ENCODE peak calls at places on chromosomes 4 and X, in ten cellular contexts. S is PC-9, C is cardiac fibroblast, X is stomach, J is ovary, B is suprapubic skin, D is HL-60, L is GM23338, H is pancreas, E is tibial nerve. Q is an unnamed sample.

GRCh38 chr4:118112647-118113046 is 78.4 kb downstream of the NDST3 start:
- DNase-seq in S (no peak), C (no peak), X (no peak), J (no peak), B (no peak), D (no peak), L (no peak), H (no peak), E (no peak), Q (no peak)

GRCh38 chrX:10341309-10341708 is 184.5 kb downstream of the CLCN4 start:
- DNase-seq in S (no peak), C (no peak), X (no peak), J (no peak), B (no peak), D (no peak), L (no peak), H (no peak), E (no peak), Q (no peak)

GRCh38 chr4:54941994-54942552 is 183.3 kb downstream of the KDR start:
- DNase-seq in S (no peak), C (peak), X (no peak), J (no peak), B (no peak), D (no peak), L (no peak), H (no peak), E (no peak), Q (no peak)

GRCh38 chrX:19893722-19894121 is 6.3 kb upstream of the SH3KBP1 start:
- DNase-seq in S (peak), C (peak), X (no peak), J (no peak), B (no peak), D (no peak), L (no peak), H (no peak), E (no peak), Q (no peak)

GRCh38 chr4:47145630-47146029 is 114.3 kb downstream of the GABRB1 start:
- DNase-seq in S (no peak), C (peak), X (no peak), J (no peak), B (no peak), D (no peak), L (peak), H (no peak), E (no peak), Q (no peak)

GRCh38 chrX:140507223-140507981 is 2.5 kb upstream of the SOX3 start:
- DNase-seq in S (no peak), C (no peak), X (no peak), J (no peak), B (no peak), D (no peak), L (no peak), H (no peak), E (no peak), Q (no peak)

GRCh38 chr4:109298279-109299010 is 4.0 kb downstream of the COL25A1 start:
- DNase-seq in S (no peak), C (peak), X (no peak), J (no peak), B (no peak), D (no peak), L (peak), H (no peak), E (no peak), Q (no peak)

GRCh38 chrX:41781500-41781899 is 57.5 kb downstream of the GPR82 start:
- DNase-seq in S (no peak), C (peak), X (no peak), J (no peak), B (no peak), D (peak), L (peak), H (no peak), E (no peak), Q (no peak)

GRCh38 chrX:150312931-150313330 is 50.2 kb upstream of the MAMLD1 start:
- DNase-seq in S (no peak), C (no peak), X (no peak), J (no peak), B (no peak), D (no peak), L (no peak), H (no peak), E (no peak), Q (no peak)

GRCh38 chrX:118418811-118419251 is 72.9 kb downstream of the WDR44 start:
- DNase-seq in S (peak), C (no peak), X (no peak), J (no peak), B (no peak), D (no peak), L (peak), H (no peak), E (no peak), Q (no peak)

GRCh38 chr4:163697121-163697520 is 202.6 kb downstream of the TMA16 start:
- DNase-seq in S (no peak), C (no peak), X (no peak), J (no peak), B (no peak), D (no peak), L (no peak), H (no peak), E (no peak), Q (no peak)

GRCh38 chr4:182427530-182427929 is 184.3 kb downstream of the TENM3 start:
- DNase-seq in S (no peak), C (no peak), X (no peak), J (no peak), B (no peak), D (no peak), L (no peak), H (no peak), E (no peak), Q (no peak)

GRCh38 chrX:131262738-131263679 is 26.1 kb downstream of the IGSF1 start:
- DNase-seq in S (peak), C (no peak), X (no peak), J (no peak), B (no peak), D (no peak), L (peak), H (peak), E (no peak), Q (no peak)

GRCh38 chrX:149630681-149631292 is 805 bp downstream of the TMEM185A start:
- DNase-seq in S (peak), C (peak), X (no peak), J (peak), B (no peak), D (no peak), L (no peak), H (no peak), E (no peak), Q (no peak)

GRCh38 chr4:111046811-111047210 is 423.9 kb upstream of the PITX2 start:
- DNase-seq in S (no peak), C (no peak), X (no peak), J (no peak), B (no peak), D (no peak), L (no peak), H (no peak), E (no peak), Q (no peak)

GRCh38 chr4:60201052-60201673 is 999.0 kb upstream of the ADGRL3 start:
- DNase-seq in S (peak), C (peak), X (peak), J (peak), B (no peak), D (peak), L (peak), H (peak), E (peak), Q (peak)

GRCh38 chrX:69285881-69286545 is 120.8 kb upstream of the PJA1 start:
- DNase-seq in S (peak), C (peak), X (peak), J (peak), B (peak), D (no peak), L (peak), H (peak), E (peak), Q (peak)

GRCh38 chr4:149972407-149972806 is 105.8 kb upstream of the DCLK2 start:
- DNase-seq in S (no peak), C (no peak), X (no peak), J (no peak), B (no peak), D (no peak), L (no peak), H (no peak), E (no peak), Q (no peak)

GRCh38 chr4:179164642-179165338 is 1722.6 kb upstream of the AGA start:
- DNase-seq in S (no peak), C (no peak), X (no peak), J (no peak), B (no peak), D (no peak), L (no peak), H (no peak), E (no peak), Q (no peak)

DNA sequence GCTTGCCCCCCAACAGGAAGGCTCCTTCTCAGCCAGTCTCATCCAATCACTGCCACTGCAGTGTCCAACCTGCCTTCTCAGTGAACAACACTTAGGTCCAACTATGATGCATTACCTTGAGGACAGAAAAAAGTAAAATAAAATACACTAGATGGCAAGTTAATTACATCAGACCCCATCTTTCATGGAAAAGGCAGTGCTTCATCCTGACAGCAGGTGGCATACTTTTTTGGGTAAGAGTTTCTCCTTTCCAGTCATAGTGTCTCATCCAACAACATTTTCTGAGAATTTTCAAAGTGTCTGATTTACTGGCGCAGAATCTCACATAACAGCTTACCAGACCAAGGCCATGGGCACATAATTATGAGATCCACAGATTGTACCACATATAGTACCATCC is 1742.8 kb downstream of the PCDH7 start:
- DNase-seq in S (no peak), C (peak), X (no peak), J (no peak), B (no peak), D (no peak), L (peak), H (no peak), E (no peak), Q (no peak)
- TF ChIP-seq CTCF in S (peak), C (peak), X (no peak), J (no peak), B (no peak), D (peak), L (peak), H (no peak), E (no peak), Q (peak)

GRCh38 chrX:55521687-55522086 is 32.0 kb upstream of the USP51 start:
- DNase-seq in S (no peak), C (no peak), X (peak), J (no peak), B (no peak), D (no peak), L (no peak), H (no peak), E (no peak), Q (no peak)

GRCh38 chrX:55522577-55523254 is 33.1 kb upstream of the USP51 start:
- DNase-seq in S (no peak), C (no peak), X (no peak), J (no peak), B (no peak), D (no peak), L (peak), H (no peak), E (no peak), Q (no peak)

GRCh38 chrX:55524487-55524886 is 34.8 kb upstream of the USP51 start:
- DNase-seq in S (no peak), C (no peak), X (no peak), J (no peak), B (no peak), D (no peak), L (peak), H (no peak), E (no peak), Q (no peak)
- TF ChIP-seq CTCF in S (no peak), C (no peak), X (peak), J (no peak), B (no peak), D (no peak), L (no peak), H (no peak), E (no peak), Q (no peak)

GRCh38 chrX:91414710-91415109 is 19.9 kb upstream of the PABPC5 start:
- DNase-seq in S (no peak), C (peak), X (no peak), J (no peak), B (no peak), D (no peak), L (peak), H (no peak), E (no peak), Q (no peak)
- TF ChIP-seq CTCF in S (peak), C (peak), X (no peak), J (no peak), B (no peak), D (no peak), L (peak), H (no peak), E (no peak), Q (peak)

GRCh38 chrX:54446084-54446483 is 5.9 kb downstream of the TSR2 start:
- DNase-seq in S (no peak), C (no peak), X (no peak), J (no peak), B (peak), D (no peak), L (peak), H (no peak), E (no peak), Q (no peak)

GRCh38 chrX:54442790-54443189 is 2.6 kb downstream of the TSR2 start:
- DNase-seq in S (no peak), C (no peak), X (no peak), J (no peak), B (no peak), D (no peak), L (no peak), H (no peak), E (no peak), Q (no peak)

GRCh38 chrX:54435121-54435520 is 5.1 kb upstream of the TSR2 start:
- DNase-seq in S (no peak), C (no peak), X (no peak), J (no peak), B (no peak), D (no peak), L (no peak), H (no peak), E (no peak), Q (no peak)

GRCh38 chrX:54444752-54445151 is 4.5 kb downstream of the TSR2 start:
- DNase-seq in S (no peak), C (no peak), X (no peak), J (no peak), B (no peak), D (no peak), L (no peak), H (no peak), E (no peak), Q (no peak)

GRCh38 chrX:54439967-54440871 is at the start of gene TSR2:
- DNase-seq in S (peak), C (peak), X (peak), J (peak), B (peak), D (peak), L (peak), H (peak), E (peak), Q (peak)
- TF ChIP-seq CTCF in S (peak), C (no peak), X (no peak), J (no peak), B (no peak), D (no peak), L (no peak), H (no peak), E (no peak), Q (no peak)

GRCh38 chrX:125205084-125205917 is 114.4 kb upstream of the TEX13C start:
- DNase-seq in S (no peak), C (peak), X (peak), J (no peak), B (peak), D (peak), L (peak), H (peak), E (no peak), Q (peak)
- TF ChIP-seq CTCF in S (no peak), C (no peak), X (no peak), J (no peak), B (no peak), D (no peak), L (peak), H (no peak), E (no peak), Q (no peak)